ENCODE peak calls at places on chromosomes 1 and 21, in eight cellular contexts. V is GM10248; C is epithelial cell of prostate; X is stimulated activated CD4-positive, alpha-beta T cell treated with anti-CD3 and anti-CD28 coated beads, TNF-alpha, amount 100 ng/mL, for 24 hours; M is endothelial cell; Y is uterus; U is cardiac fibroblast; Z is progenitor cell of endocrine pancreas. K is an unnamed sample.

GRCh38 chr1:159140474-159140873 is 30.9 kb upstream of the CADM3 start:
- DNase-seq in C (no peak), X (no peak), U (no peak), V (no peak), M (peak; percentile 19), Y (no peak), Z (no peak), K (no peak)

GRCh38 chr1:147494998-147495580 is 46.2 kb upstream of the BCL9 start:
- DNase-seq in M (peak; percentile 67), Y (peak; percentile 77), Z (peak; percentile 53), V (peak; percentile 69), U (peak; percentile 87), C (no peak), X (peak; percentile 65), K (peak; percentile 54)

GRCh38 chr1:29362116-29362515 is 125.8 kb downstream of the PTPRU start:
- DNase-seq in M (no peak), Y (no peak), Z (no peak), X (no peak), C (no peak), U (no peak), V (no peak), K (no peak)

GRCh38 chr1:62304975-62305374 is 14.3 kb downstream of the KANK4 start:
- DNase-seq in Z (no peak), U (no peak), V (no peak), X (no peak), C (no peak), Y (no peak), M (no peak), K (no peak)

GRCh38 chr1:173758980-173759379 is 44.2 kb downstream of the KLHL20 start:
- DNase-seq in U (no peak), V (no peak), Z (no peak), Y (no peak), C (peak; percentile 20), X (no peak), M (no peak), K (no peak)

GRCh38 chr1:214198571-214198970 is 82.4 kb upstream of the SMYD2 start:
- DNase-seq in C (no peak), Y (no peak), X (no peak), U (no peak), M (no peak), V (no peak), Z (no peak), K (no peak)

GRCh38 chr1:39387452-39387851 is 104.0 kb upstream of the BMP8A start:
- DNase-seq in C (no peak), X (no peak), V (no peak), Y (no peak), Z (no peak), M (no peak), U (peak; percentile 82), K (no peak)

GRCh38 chr21:30676737-30677136 is 34.1 kb downstream of the KRTAP20-3 start:
- DNase-seq in U (no peak), Y (no peak), V (no peak), M (no peak), C (no peak), X (no peak), Z (no peak), K (no peak)

GRCh38 chr1:33684346-33685122 is 179.3 kb upstream of the HMGB4 start:
- DNase-seq in U (no peak), Y (no peak), C (no peak), V (no peak), M (no peak), X (no peak), Z (no peak), K (no peak)

GRCh38 chr1:228293393-228293792 is 85.5 kb downstream of the OBSCN start:
- DNase-seq in Z (no peak), U (no peak), X (no peak), C (no peak), Y (no peak), M (no peak), V (no peak), K (no peak)

GRCh38 chr1:21152423-21153100 is 24.1 kb downstream of the EIF4G3 start:
- DNase-seq in Z (no peak), C (no peak), V (no peak), Y (no peak), X (no peak), M (no peak), U (no peak), K (no peak)

GRCh38 chr1:209896346-209896745 is 41.7 kb upstream of the SYT14 start:
- DNase-seq in U (no peak), M (no peak), Z (no peak), V (no peak), Y (no peak), C (no peak), X (no peak), K (no peak)

GRCh38 chr1:161098161-161099068 is at the start of gene KLHDC9:
- DNase-seq in V (peak; percentile 95), M (peak; percentile 78), Y (peak; percentile 78), U (peak; percentile 78), X (peak; percentile 38), Z (peak; percentile 88), C (no peak), K (peak; percentile 93)

GRCh38 chr1:74964508-74964907 is 169.7 kb upstream of the LHX8 start:
- DNase-seq in Z (no peak), M (no peak), C (no peak), V (no peak), U (no peak), Y (no peak), X (no peak), K (peak; percentile 2)

GRCh38 chr1:198174297-198174696 is 17.5 kb downstream of the NEK7 start:
- DNase-seq in C (no peak), X (no peak), U (no peak), Z (no peak), V (peak; percentile 8), M (no peak), Y (no peak), K (no peak)

GRCh38 chr1:62732327-62732726 is 44.1 kb upstream of the DOCK7 start:
- DNase-seq in X (no peak), M (no peak), U (peak; percentile 19), Z (no peak), V (no peak), C (no peak), Y (no peak), K (peak; percentile 26)

GRCh38 chr1:74324684-74325448 is 89.7 kb downstream of the TNNI3K start:
- DNase-seq in Y (no peak), C (no peak), V (no peak), Z (no peak), M (no peak), X (no peak), U (no peak), K (no peak)

GRCh38 chr1:155009742-155010141 is 7.1 kb downstream of the ZBTB7B start:
- DNase-seq in C (no peak), U (no peak), Z (no peak), V (no peak), X (no peak), M (no peak), Y (no peak), K (no peak)

GRCh38 chr1:4838231-4838630 is 183.8 kb downstream of the AJAP1 start:
- DNase-seq in Z (no peak), M (no peak), X (no peak), C (peak; percentile 78), V (no peak), Y (no peak), U (no peak), K (no peak)

GRCh38 chr1:225919906-225920305 is 4.1 kb downstream of the PYCR2 start:
- DNase-seq in Y (no peak), V (no peak), M (no peak), X (no peak), Z (no peak), C (peak; percentile 81), U (peak; percentile 94), K (no peak)

GRCh38 chr1:27416387-27417111 is 24.1 kb downstream of the GPR3 start:
- DNase-seq in M (peak; percentile 60), C (no peak), Y (no peak), V (no peak), U (peak; percentile 82), Z (no peak), X (peak; percentile 54), K (no peak)

GRCh38 chr1:201619513-201619912 is 80.6 kb downstream of the NAV1 start:
- DNase-seq in Z (no peak), V (no peak), U (no peak), Y (no peak), M (no peak), X (no peak), C (no peak), K (no peak)

GRCh38 chr1:14745321-14745720 is 146.8 kb downstream of the KAZN start:
- DNase-seq in V (no peak), Y (no peak), C (no peak), M (no peak), U (no peak), Z (no peak), X (no peak), K (no peak)

K was measured in mucosa of descending colon.